ENCODE peak calls at places on chromosomes 6 and 20, in seven cellular contexts. W, H, M, N, F, V and U are unnamed samples.

GRCh38 chr6:28011716-28012115 is 54.7 kb downstream of the OR2B6 start:
- DNase-seq in W (no peak), H (no peak), M (no peak), N (no peak), F (no peak), V (no peak), U (no peak)

GRCh38 chr6:43851204-43851855 is 81.3 kb downstream of the VEGFA start:
- DNase-seq in W (no peak), H (no peak), M (peak; percentile 88), N (no peak), F (peak; percentile 45), V (no peak), U (no peak)

GRCh38 chr6:13280253-13280652 is 48.1 kb downstream of the TBC1D7 start:
- DNase-seq in W (no peak), H (no peak), M (no peak), N (no peak), F (no peak), V (no peak), U (no peak)

GRCh38 chr6:67679566-67680296 is 955.4 kb upstream of the ADGRB3 start:
- DNase-seq in W (no peak), H (no peak), M (no peak), N (no peak), F (no peak), V (no peak), U (no peak)

GRCh38 chr20:50095476-50096078 is 17.4 kb downstream of the UBE2V1 start:
- DNase-seq in W (no peak), H (peak; percentile 23), M (no peak), N (no peak), F (peak; percentile 56), V (no peak), U (peak; percentile 86)

GRCh38 chr6:160789263-160790027 is 87.4 kb downstream of the PLG start:
- DNase-seq in W (no peak), H (no peak), M (no peak), N (no peak), F (no peak), V (no peak), U (no peak)

GRCh38 chr6:16961577-16961976 is 140.3 kb upstream of the STMND1 start:
- DNase-seq in W (no peak), H (no peak), M (no peak), N (no peak), F (no peak), V (no peak), U (no peak)

GRCh38 chr6:140271759-140272377 is 897.4 kb upstream of the CITED2 start:
- DNase-seq in W (no peak), H (no peak), M (no peak), N (no peak), F (no peak), V (no peak), U (no peak)

GRCh38 chr6:144534123-144534676 is 249.1 kb downstream of the UTRN start:
- DNase-seq in W (no peak), H (no peak), M (no peak), N (no peak), F (no peak), V (no peak), U (no peak)

GRCh38 chr6:5677219-5678000 is 329.3 kb downstream of the NRN1 start:
- DNase-seq in W (no peak), H (peak; percentile 33), M (peak; percentile 16), N (no peak), F (no peak), V (no peak), U (peak; percentile 83)

GRCh38 chr6:4583026-4583425 is 193.2 kb upstream of the CDYL start:
- DNase-seq in W (no peak), H (no peak), M (no peak), N (no peak), F (no peak), V (no peak), U (peak; percentile 36)

DNA sequence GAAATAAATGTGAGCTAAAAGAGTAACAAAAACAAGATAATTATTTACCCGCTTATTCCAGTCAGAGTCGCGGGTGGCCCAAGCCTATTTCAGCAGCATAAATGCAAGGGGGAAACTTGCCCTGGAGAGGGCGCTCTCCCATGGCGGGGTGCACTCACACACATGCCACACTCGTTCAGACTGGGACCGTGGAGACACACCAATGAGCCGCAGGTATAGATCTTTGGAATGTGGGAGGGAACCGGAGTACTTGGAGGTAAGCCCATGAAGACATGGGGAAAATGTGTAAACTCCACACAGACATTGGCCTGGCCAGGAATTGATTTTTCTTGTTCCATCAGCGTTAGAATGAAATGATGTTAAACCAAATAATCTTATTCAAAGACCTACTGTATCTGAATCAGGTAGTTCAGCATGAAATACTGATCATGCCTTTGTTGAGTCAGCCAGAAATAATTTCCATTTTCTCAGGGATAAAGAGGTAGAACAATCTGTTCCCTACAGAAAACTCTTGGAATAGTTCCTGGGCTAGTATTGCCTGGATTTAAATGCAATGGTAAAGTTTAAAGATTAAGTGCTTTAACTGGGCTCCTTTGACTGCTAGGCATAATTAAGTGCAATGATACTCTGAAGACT is 191.5 kb downstream of the MCHR2 start:
- DNase-seq in W (peak; percentile 93), H (peak; percentile 29), M (no peak), N (no peak), F (no peak), V (no peak), U (peak; percentile 10)
- TF ChIP-seq CTCF in W (peak; percentile 94), H (peak; percentile 29), M (no peak), N (no peak), F (peak; percentile 33), V (no peak), U (peak; percentile 14)

GRCh38 chr6:154404791-154405400 is 48.3 kb upstream of the IPCEF1 start:
- DNase-seq in W (no peak), H (no peak), M (peak; percentile 47), N (no peak), F (no peak), V (no peak), U (no peak)
- H3K4me3 ChIP-seq in W (no peak overlapping the region), H (no peak overlapping the region), M (no peak overlapping the region), N (peak overlapping the region; percentile 43), F (no peak overlapping the region), V (no peak overlapping the region), U (no peak overlapping the region)

GRCh38 chr6:15665237-15665636 is 2.4 kb upstream of the DTNBP1 start:
- DNase-seq in W (no peak), H (no peak), M (no peak), N (no peak), F (no peak), V (no peak), U (no peak)

GRCh38 chr6:15661815-15662245 is 998 bp downstream of the DTNBP1 start:
- DNase-seq in W (no peak), H (no peak), M (no peak), N (no peak), F (no peak), V (no peak), U (no peak)

GRCh38 chr6:15663057-15663638 is 320 bp upstream of the DTNBP1 start:
- DNase-seq in W (no peak), H (no peak), M (peak; percentile 74), N (peak; percentile 11), F (no peak), V (no peak), U (peak; percentile 40)

GRCh38 chr6:15659181-15659580 is 3.6 kb downstream of the DTNBP1 start:
- DNase-seq in W (no peak), H (no peak), M (no peak), N (no peak), F (no peak), V (no peak), U (no peak)

DNA sequence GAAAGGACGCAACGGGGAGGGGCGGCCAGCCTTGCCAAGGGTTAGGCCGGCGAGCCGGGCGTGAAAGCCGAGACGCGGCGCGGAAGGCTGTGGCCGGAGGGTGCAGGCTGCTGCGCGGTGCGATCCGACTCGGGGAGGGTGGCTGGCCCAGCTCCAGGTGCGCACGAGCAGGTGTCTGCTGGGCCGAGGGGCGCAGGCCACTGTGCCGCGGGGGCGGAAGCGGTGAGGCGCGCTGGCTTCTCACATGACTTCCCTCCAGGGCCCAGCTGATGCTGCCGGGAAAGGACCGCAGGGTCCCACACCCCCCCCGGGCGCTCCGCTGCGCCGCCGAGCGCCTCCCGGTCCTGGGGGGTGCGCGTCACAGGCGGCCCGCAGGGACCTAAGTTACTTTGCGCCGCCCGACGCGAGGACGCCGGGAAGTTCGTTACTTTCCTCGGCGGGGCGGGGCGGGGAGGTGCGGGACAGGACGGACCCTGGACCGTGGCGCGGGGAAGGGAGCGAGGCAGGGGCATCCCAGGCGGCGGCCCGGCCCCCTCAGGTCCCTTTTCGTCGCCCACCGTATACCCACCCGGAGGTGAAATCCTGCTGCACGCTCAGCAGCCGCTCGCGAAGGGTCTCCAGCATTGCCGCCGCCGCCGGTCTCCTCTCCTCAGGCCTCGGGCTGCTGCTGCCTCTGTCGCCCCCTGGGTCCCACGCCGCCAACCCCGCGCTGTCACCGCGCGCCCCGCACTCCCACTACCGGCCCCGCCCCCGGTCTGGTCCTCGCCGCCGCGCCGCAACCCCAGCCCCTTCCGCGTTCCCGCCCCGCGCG is at the start of gene DTNBP1:
- DNase-seq in W (peak; percentile 88), H (peak; percentile 64), M (peak; percentile 39), N (no peak), F (peak; percentile 68), V (peak; percentile 88), U (peak; percentile 25)
- TF ChIP-seq CTCF in W (no peak), H (no peak), M (no peak), N (no peak), F (no peak), V (no peak), U (no peak)

GRCh38 chr6:150767585-150768164 is 97.8 kb upstream of the MTHFD1L start:
- DNase-seq in W (no peak), H (no peak), M (peak; percentile 25), N (no peak), F (no peak), V (no peak), U (peak; percentile 12)

GRCh38 chr6:150764638-150765456 is 100.7 kb upstream of the MTHFD1L start:
- DNase-seq in W (no peak), H (no peak), M (no peak), N (no peak), F (no peak), V (no peak), U (no peak)

GRCh38 chr6:150767161-150767560 is 98.3 kb upstream of the MTHFD1L start:
- DNase-seq in W (no peak), H (no peak), M (no peak), N (no peak), F (no peak), V (no peak), U (no peak)

GRCh38 chr6:150766201-150766997 is 99.1 kb upstream of the MTHFD1L start:
- DNase-seq in W (no peak), H (no peak), M (peak; percentile 26), N (no peak), F (no peak), V (no peak), U (no peak)

GRCh38 chr6:150765457-150765764 is 100.1 kb upstream of the MTHFD1L start:
- DNase-seq in W (no peak), H (no peak), M (no peak), N (no peak), F (no peak), V (no peak), U (no peak)
- H3K4me3 ChIP-seq in W (no peak overlapping the region), H (no peak overlapping the region), M (no peak overlapping the region), N (no peak overlapping the region), F (no peak overlapping the region), V (no peak overlapping the region), U (no peak overlapping the region)

GRCh38 chr6:31474871-31475286 is 23.1 kb upstream of the MICB start:
- DNase-seq in W (peak; percentile 87), H (no peak), M (no peak), N (no peak), F (no peak), V (no peak), U (no peak)
- TF ChIP-seq CTCF in W (peak; percentile 82), H (no peak), M (peak; percentile 37), N (peak; percentile 28), F (no peak), V (peak; percentile 23), U (peak; percentile 7)